ENCODE peak calls at places on chromosomes 11 and 22, in nine cellular contexts. Y is fibroblast of the aortic adventitia; Q is stomach; T is astrocyte of the cerebellum; Z is HFF-Myc; W is CD8-positive, alpha-beta T cell; L is foreskin fibroblast; H is uterus; I is NB4. F is an unnamed sample.

GRCh38 chr11:122785156-122785605 is 53.1 kb upstream of the CRTAM start:
- DNase-seq in Y (no peak), Q (no peak), T (no peak), Z (no peak), W (no peak), L (no peak), H (no peak), I (no peak), F (no peak)

GRCh38 chr11:1931791-1932480 is 12.4 kb downstream of the TNNT3 start:
- DNase-seq in Y (no peak), Q (no peak), T (no peak), Z (no peak), W (no peak), L (no peak), H (peak; percentile 19), I (no peak), F (no peak)

GRCh38 chr11:72724021-72724561 is 28.1 kb downstream of the ARAP1 start:
- DNase-seq in Y (no peak), Q (no peak), T (no peak), Z (no peak), W (no peak), L (no peak), H (no peak), I (no peak), F (no peak)

GRCh38 chr11:101009685-101010055 is 119.9 kb downstream of the PGR start:
- DNase-seq in Y (no peak), Q (no peak), T (no peak), Z (no peak), W (no peak), L (no peak), H (no peak), I (no peak), F (no peak)

GRCh38 chr11:85406316-85406715 is 220.8 kb downstream of the DLG2 start:
- DNase-seq in Y (no peak), Q (no peak), T (no peak), Z (no peak), W (no peak), L (no peak), H (no peak), I (no peak), F (no peak)

GRCh38 chr11:78586452-78587046 is 11.9 kb upstream of the NARS2 start:
- DNase-seq in Y (no peak), Q (no peak), T (no peak), Z (no peak), W (no peak), L (no peak), H (no peak), I (peak; percentile 58), F (no peak)

GRCh38 chr11:128890543-128891409 is at the start of gene KCNJ5:
- DNase-seq in Y (peak; percentile 30), Q (peak; percentile 56), T (no peak), Z (no peak), W (no peak), L (peak; percentile 21), H (peak; percentile 23), I (no peak), F (no peak)

GRCh38 chr22:48450188-48450825 is 1377.4 kb downstream of the BRD1 start:
- DNase-seq in Y (no peak), Q (no peak), T (no peak), Z (no peak), W (no peak), L (no peak), H (no peak), I (peak; percentile 21), F (no peak)

GRCh38 chr11:46117842-46118241 is 3.4 kb downstream of the PHF21A start:
- DNase-seq in Y (no peak), Q (no peak), T (no peak), Z (no peak), W (no peak), L (no peak), H (no peak), I (peak; percentile 57), F (no peak)

GRCh38 chr22:23376256-23376655 is 195.9 kb downstream of the BCR start:
- DNase-seq in Y (no peak), Q (no peak), T (no peak), Z (peak; percentile 1), W (no peak), L (no peak), H (no peak), I (peak; percentile 61), F (no peak)

GRCh38 chr11:126476256-126476970 is 120.9 kb downstream of the ST3GAL4 start:
- DNase-seq in Y (no peak), Q (no peak), T (no peak), Z (no peak), W (no peak), L (no peak), H (no peak), I (no peak), F (no peak)

GRCh38 chr11:65434057-65434666 is 11.6 kb downstream of the NEAT1 start:
- DNase-seq in Y (peak; percentile 65), Q (no peak), T (no peak), Z (no peak), W (no peak), L (no peak), H (no peak), I (no peak), F (no peak)

GRCh38 chr22:39296981-39297489 is 22.4 kb downstream of the RPL3 start:
- DNase-seq in Y (no peak), Q (no peak), T (no peak), Z (no peak), W (no peak), L (no peak), H (no peak), I (no peak), F (no peak)

GRCh38 chr11:105137286-105137685 is 2.3 kb downstream of the CARD18 start:
- DNase-seq in Y (peak; percentile 61), Q (no peak), T (no peak), Z (no peak), W (no peak), L (no peak), H (no peak), I (no peak), F (no peak)

GRCh38 chr11:59413646-59414045 is 12.6 kb downstream of the OR5A2 start:
- DNase-seq in Y (no peak), Q (no peak), T (no peak), Z (no peak), W (no peak), L (no peak), H (no peak), I (peak; percentile 50), F (no peak)

GRCh38 chr22:30606455-30607299 is at the start of gene TCN2:
- DNase-seq in Y (peak; percentile 59), Q (peak; percentile 74), T (peak; percentile 63), Z (peak; percentile 47), W (no peak), L (peak; percentile 78), H (peak; percentile 65), I (peak; percentile 91), F (peak; percentile 87)
- TF ChIP-seq CTCF in Y (peak; percentile 9), Q (peak; percentile 23), T (no peak), Z (no peak), W (no peak), L (no peak), H (no peak), I (no peak), F (no peak)

DNA sequence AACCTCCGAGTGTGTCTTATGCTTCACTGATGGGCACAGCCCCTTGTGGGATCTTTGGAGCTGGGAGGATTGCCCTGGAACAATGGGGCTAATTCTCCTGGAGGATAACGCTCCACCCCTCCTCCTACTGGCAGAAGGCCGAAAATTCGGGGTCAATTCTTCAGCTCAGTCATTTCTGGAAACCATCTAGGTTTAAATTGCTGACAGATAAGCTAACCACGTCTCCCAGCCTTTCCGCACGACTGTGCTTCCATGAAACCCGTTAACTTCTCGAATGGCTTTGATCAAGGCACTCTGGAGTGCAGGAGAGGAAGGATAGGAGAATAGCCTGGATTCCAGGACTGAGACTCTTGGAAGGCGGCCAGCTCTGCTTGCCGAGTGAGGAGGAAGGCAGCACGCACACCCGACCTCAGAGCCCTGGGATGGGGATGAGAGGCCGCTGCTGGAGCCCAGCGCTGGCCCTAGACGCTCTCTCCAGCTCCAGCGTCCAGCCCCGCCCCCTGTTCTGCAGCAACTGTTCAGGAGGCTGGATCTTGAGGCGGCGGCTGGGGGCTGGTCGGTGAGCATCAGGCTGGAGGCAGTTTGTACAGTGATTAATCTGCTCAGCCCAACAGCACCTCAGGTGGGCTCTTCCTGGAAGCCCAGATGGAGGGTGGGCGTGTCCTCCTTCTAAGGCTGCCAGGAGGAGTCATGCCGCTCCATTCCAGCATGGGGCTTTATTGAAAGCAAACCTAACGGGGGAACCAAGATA is 176.7 kb upstream of the NCAM1 start:
- DNase-seq in Y (peak; percentile 99), Q (no peak), T (peak; percentile 70), Z (no peak), W (no peak), L (no peak), H (peak; percentile 79), I (no peak), F (peak; percentile 12)
- H3K4me3 ChIP-seq in Y (peak overlapping the region; percentile 36), Q (no peak overlapping the region), T (no peak overlapping the region), Z (no peak overlapping the region), W (no peak overlapping the region), L (no peak overlapping the region), H (peak overlapping the region; percentile 1), I (no peak overlapping the region), F (no peak overlapping the region)

DNA sequence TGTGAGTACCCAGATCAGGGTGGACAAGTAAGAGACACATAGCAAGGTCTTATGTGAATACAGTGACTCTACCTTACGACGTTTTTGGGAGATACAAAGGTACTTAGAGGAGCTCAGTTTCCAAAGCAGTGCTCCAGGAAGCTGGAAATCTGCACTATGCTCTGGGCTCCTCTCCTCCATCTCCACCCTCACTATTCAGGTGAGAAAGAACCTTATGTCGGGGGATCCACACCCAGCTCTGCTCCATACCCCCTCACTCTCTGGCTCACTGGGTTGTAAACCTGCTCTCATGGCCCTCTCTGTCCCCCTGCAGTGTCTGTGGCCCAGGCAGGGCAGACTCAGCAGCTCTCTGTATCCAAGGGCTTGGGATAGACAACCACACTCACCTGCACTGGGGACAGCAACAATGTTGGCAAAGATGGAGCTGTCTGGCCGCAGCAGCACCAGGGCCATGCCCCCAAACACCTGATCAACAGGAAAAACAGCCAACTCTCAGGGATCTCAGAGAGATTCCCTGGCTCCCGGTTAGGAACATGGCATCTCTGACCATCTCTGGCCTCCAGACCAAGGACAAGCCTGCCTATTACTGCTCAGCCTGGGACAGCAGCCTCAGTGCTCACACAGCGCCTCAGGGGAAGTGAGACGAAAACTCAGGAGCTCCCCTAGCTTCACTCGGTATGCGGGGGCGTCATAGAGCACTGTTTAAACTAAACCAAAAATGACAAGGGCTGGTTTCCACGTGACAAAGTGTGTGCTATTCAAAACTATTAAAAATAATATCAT is 60.9 kb upstream of the TOP3B start:
- DNase-seq in Y (no peak), Q (no peak), T (no peak), Z (no peak), W (no peak), L (no peak), H (no peak), I (no peak), F (no peak)
- TF ChIP-seq CTCF in Y (no peak), Q (no peak), T (no peak), Z (no peak), W (no peak), L (no peak), H (no peak), I (no peak), F (no peak)

DNA sequence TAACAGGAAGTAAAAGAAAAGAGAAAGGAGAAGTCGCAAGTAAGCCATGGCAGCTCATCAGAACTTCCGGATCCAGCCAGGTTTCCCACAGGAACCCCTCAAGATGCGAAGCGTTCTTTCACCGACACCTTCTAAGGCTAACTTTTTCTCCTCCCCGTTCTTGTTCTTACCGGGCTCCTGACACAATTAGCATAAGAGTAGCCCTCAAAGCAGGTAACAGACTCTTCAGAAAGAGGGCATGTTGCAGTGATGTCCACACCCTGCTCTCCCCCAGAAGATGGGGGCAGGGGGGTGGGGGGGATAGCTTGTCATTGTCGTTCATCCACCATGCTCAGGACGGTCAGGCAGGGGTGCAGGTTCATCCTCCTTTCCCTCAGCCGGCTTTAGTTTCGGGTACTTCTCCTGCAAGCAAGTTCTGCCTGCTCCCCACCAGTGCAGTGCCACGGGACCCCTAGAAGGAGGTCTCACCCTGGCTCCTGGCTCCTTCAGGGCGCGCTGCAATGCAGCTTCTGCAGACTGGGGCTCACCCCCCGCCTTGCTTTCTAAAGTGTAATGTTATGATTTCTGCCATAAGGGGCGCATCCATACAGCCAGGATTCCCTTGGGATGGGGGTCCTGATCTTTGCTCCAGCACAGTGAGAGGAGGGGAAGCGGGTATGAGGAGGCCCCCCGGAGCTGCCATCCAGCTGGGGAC is 2.3 kb downstream of the OPCML start:
- DNase-seq in Y (no peak), Q (no peak), T (no peak), Z (no peak), W (no peak), L (no peak), H (no peak), I (no peak), F (no peak)
- H3K4me3 ChIP-seq in Y (no peak overlapping the region), Q (no peak overlapping the region), T (no peak overlapping the region), Z (no peak overlapping the region), W (no peak overlapping the region), L (no peak overlapping the region), H (no peak overlapping the region), I (no peak overlapping the region), F (no peak overlapping the region)

F was measured in kidney epithelial cell.